ENCODE peak calls at places on chromosome 1, in four cellular contexts. One of them, this sample, is unnamed.

GRCh38 chr1:164673584-164674214 is 114.7 kb downstream of the PBX1 start:
- DNase-seq in fibroblast of mammary gland: no peak
- DNase-seq in WERI-Rb-1: peak
- DNase-seq in right atrium auricular region: no peak
- DNase-seq in this sample: no peak

GRCh38 chr1:7409278-7409677 is 361.8 kb upstream of the VAMP3 start:
- DNase-seq in fibroblast of mammary gland: no peak
- DNase-seq in WERI-Rb-1: peak
- DNase-seq in right atrium auricular region: peak
- DNase-seq in this sample: no peak

GRCh38 chr1:209653915-209654351 is 1.7 kb upstream of the LAMB3 start:
- DNase-seq in fibroblast of mammary gland: no peak
- DNase-seq in WERI-Rb-1: no peak
- DNase-seq in right atrium auricular region: no peak
- DNase-seq in this sample: no peak

GRCh38 chr1:109620396-109620817 is 770 bp downstream of the AMPD2 start:
- DNase-seq in fibroblast of mammary gland: peak
- DNase-seq in WERI-Rb-1: no peak
- DNase-seq in right atrium auricular region: no peak
- DNase-seq in this sample: no peak

GRCh38 chr1:50268049-50268448 is 155.2 kb downstream of the DMRTA2 start:
- DNase-seq in fibroblast of mammary gland: no peak
- DNase-seq in WERI-Rb-1: no peak
- DNase-seq in right atrium auricular region: no peak
- DNase-seq in this sample: no peak

GRCh38 chr1:115302390-115302961 is 35.6 kb downstream of the NGF start:
- DNase-seq in fibroblast of mammary gland: peak
- DNase-seq in WERI-Rb-1: no peak
- DNase-seq in right atrium auricular region: peak
- DNase-seq in this sample: no peak

GRCh38 chr1:170410391-170411146 is 121.4 kb upstream of the GORAB start:
- DNase-seq in fibroblast of mammary gland: peak
- DNase-seq in WERI-Rb-1: no peak
- DNase-seq in right atrium auricular region: no peak
- DNase-seq in this sample: no peak

GRCh38 chr1:175314300-175314699 is 121.7 kb upstream of the KIAA0040 start:
- DNase-seq in fibroblast of mammary gland: no peak
- DNase-seq in WERI-Rb-1: no peak
- DNase-seq in right atrium auricular region: no peak
- DNase-seq in this sample: no peak

DNA sequence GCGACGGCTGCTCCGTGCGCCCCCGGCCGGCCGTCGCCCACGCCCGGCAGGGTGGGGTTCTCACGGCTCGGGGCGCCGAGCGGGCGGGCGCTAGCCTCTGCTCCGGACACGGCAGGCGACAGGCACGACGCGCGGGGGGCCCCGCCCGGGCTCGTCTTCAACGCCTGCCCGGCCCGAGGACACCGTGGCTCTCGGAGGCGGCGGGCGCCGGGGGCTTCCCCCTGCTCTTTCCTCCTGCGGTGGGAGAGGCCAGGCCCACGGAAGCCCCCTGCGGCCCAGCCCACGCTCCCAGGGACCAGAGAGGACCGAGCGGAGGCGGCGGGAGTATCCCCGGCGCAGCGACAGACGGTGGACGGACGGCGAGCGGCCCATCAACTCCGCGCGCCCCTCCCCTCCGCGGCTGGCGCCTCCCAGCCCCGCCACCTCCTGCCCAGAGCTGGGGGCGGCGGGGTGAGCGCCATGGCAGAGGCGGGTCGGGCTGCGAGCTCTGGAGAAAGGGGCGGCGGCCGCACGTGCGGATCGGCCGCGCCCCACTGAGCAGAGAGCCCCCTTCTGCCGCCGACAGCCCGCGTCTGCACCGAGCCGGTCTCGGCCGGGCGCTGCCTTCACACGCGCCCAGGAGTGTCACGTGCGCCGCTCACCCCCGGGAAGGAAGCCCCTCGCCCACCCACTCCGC is at the start of the genes SHE and TDRD10:
- DNase-seq in fibroblast of mammary gland: no peak
- DNase-seq in WERI-Rb-1: no peak
- DNase-seq in right atrium auricular region: no peak
- DNase-seq in this sample: no peak
- H3K4me3 ChIP-seq in fibroblast of mammary gland: no peak
- H3K4me3 ChIP-seq in WERI-Rb-1: peak
- H3K4me3 ChIP-seq in right atrium auricular region: peak
- H3K4me3 ChIP-seq in this sample: peak

GRCh38 chr1:34858901-34859441 is 578 bp downstream of the SMIM12 start:
- DNase-seq in fibroblast of mammary gland: peak
- DNase-seq in WERI-Rb-1: no peak
- DNase-seq in right atrium auricular region: no peak
- DNase-seq in this sample: no peak
- TF ChIP-seq CTCF in fibroblast of mammary gland: no peak
- TF ChIP-seq CTCF in WERI-Rb-1: peak
- TF ChIP-seq CTCF in right atrium auricular region: no peak
- TF ChIP-seq CTCF in this sample: no peak

GRCh38 chr1:226549094-226549936 is 751 bp downstream of the STUM start:
- DNase-seq in fibroblast of mammary gland: no peak
- DNase-seq in WERI-Rb-1: no peak
- DNase-seq in right atrium auricular region: no peak
- DNase-seq in this sample: no peak

GRCh38 chr1:226548281-226549093 is at the start of gene STUM:
- DNase-seq in fibroblast of mammary gland: no peak
- DNase-seq in WERI-Rb-1: no peak
- DNase-seq in right atrium auricular region: no peak
- DNase-seq in this sample: no peak

GRCh38 chr1:226546926-226547325 is 1.6 kb upstream of the STUM start:
- DNase-seq in fibroblast of mammary gland: no peak
- DNase-seq in WERI-Rb-1: no peak
- DNase-seq in right atrium auricular region: no peak
- DNase-seq in this sample: no peak

GRCh38 chr1:226545806-226546596 is 2.6 kb upstream of the STUM start:
- DNase-seq in fibroblast of mammary gland: no peak
- DNase-seq in WERI-Rb-1: no peak
- DNase-seq in right atrium auricular region: no peak
- DNase-seq in this sample: no peak

DNA sequence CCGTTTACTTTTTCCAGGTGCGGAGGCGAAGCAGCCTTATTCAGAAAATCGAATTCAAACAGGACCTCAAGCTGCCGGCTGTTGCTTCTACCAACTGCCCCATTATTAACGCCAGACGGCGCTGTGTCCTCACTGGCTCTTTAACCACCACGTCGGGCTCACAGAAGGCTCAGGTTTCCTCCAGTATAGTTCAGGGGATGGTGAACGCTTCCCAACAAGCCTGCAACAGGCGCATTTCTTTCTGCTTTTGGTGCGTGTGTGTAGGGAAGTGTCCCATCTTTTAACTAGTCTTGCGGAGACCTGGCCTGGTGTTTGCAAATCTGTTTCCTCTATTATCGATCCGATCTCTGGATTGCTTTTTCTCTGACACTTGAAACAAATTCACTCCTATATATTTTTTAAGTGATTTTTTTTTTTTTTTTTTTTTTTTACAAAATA is 791 bp upstream of the STUM start:
- DNase-seq in fibroblast of mammary gland: peak
- DNase-seq in WERI-Rb-1: peak
- DNase-seq in right atrium auricular region: peak
- DNase-seq in this sample: peak
- H3K4me3 ChIP-seq in fibroblast of mammary gland: no peak
- H3K4me3 ChIP-seq in WERI-Rb-1: no peak
- H3K4me3 ChIP-seq in right atrium auricular region: no peak
- H3K4me3 ChIP-seq in this sample: peak

DNA sequence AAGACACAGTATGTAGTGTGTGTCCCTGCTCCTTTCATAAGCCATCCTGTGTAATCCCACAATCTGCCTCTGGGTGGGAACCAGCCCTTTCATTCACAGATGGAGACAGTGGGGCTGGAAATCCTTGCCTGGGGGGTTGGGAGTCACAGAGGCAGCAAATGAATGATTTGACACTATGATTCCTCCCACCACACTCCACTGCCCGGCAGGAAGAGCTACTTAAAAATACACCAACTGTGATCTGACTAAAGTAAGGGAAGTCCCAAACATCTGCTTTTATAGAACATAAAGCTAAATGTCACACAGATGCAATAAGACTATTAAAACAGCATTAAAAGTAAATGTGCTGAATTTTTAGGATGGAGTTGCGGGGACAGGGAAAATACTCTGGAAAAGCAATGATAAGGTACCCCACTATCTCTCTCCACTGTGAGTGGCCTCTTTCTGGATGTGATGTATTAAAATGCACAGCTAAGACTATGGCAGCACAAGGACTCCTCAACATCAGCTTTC is 4.3 kb downstream of the PARP1 start:
- DNase-seq in fibroblast of mammary gland: peak
- DNase-seq in WERI-Rb-1: peak
- DNase-seq in right atrium auricular region: no peak
- DNase-seq in this sample: no peak
- TF ChIP-seq CTCF in fibroblast of mammary gland: peak
- TF ChIP-seq CTCF in WERI-Rb-1: peak
- TF ChIP-seq CTCF in right atrium auricular region: no peak
- TF ChIP-seq CTCF in this sample: no peak

GRCh38 chr1:158177705-158178450 is 2.8 kb upstream of the CD1D start:
- DNase-seq in fibroblast of mammary gland: peak
- DNase-seq in WERI-Rb-1: no peak
- DNase-seq in right atrium auricular region: peak
- DNase-seq in this sample: peak
- H3K4me3 ChIP-seq in fibroblast of mammary gland: peak
- H3K4me3 ChIP-seq in WERI-Rb-1: no peak
- H3K4me3 ChIP-seq in right atrium auricular region: peak
- H3K4me3 ChIP-seq in this sample: peak

This sample was measured in thoracic aorta.